ENCODE peak calls at places on chromosomes 11 and 22, in six cellular contexts. E is A549, U is endothelial cell of umbilical vein, G is NB4, Z is K562, C is HepG2. N is an unnamed sample.

GRCh38 chr11:121929581-121929980 is 186.4 kb downstream of the BLID start:
- DNase-seq in Z (no peak), E (no peak), G (no peak), C (peak), U (peak), N (no peak)

GRCh38 chr11:79708319-79708928 is 267.6 kb upstream of the TENM4 start:
- DNase-seq in C (peak), Z (no peak), U (no peak), E (peak), G (peak), N (peak)

GRCh38 chr11:114609429-114609828 is 13.8 kb upstream of the NXPE4 start:
- DNase-seq in E (no peak), Z (no peak), U (no peak), C (no peak), G (no peak), N (no peak)

GRCh38 chr11:1437500-1437899 is 47.8 kb downstream of the BRSK2 start:
- DNase-seq in E (peak), Z (peak), C (peak), U (no peak), G (no peak), N (no peak)

GRCh38 chr11:130710442-130711101 is 205.7 kb downstream of the SNX19 start:
- DNase-seq in G (no peak), C (no peak), Z (no peak), E (no peak), U (no peak), N (no peak)

GRCh38 chr11:1293619-1294015 is 15.8 kb downstream of the TOLLIP start:
- DNase-seq in G (no peak), E (peak), U (no peak), Z (no peak), C (no peak), N (no peak)

GRCh38 chr11:86740628-86741488 is 59.5 kb upstream of the PRSS23 start:
- DNase-seq in U (peak), E (peak), C (peak), G (peak), Z (peak), N (no peak)

GRCh38 chr11:84714316-84714780 is 912.8 kb downstream of the DLG2 start:
- DNase-seq in Z (peak), G (peak), E (peak), U (no peak), C (peak), N (no peak)

GRCh38 chr22:46537221-46537945 is at the start of gene CELSR1:
- DNase-seq in G (peak), C (no peak), E (peak), U (no peak), Z (peak), N (no peak)

GRCh38 chr11:86176165-86176884 is 68.2 kb upstream of the EED start:
- DNase-seq in E (no peak), U (peak), C (peak), Z (peak), G (no peak), N (no peak)

GRCh38 chr11:130022799-130023198 is 20.2 kb upstream of the PRDM10 start:
- DNase-seq in E (no peak), G (no peak), Z (no peak), C (no peak), U (no peak), N (no peak)

GRCh38 chr22:33785283-33785991 is 134.8 kb downstream of the LARGE1 start:
- DNase-seq in Z (no peak), G (peak), U (no peak), E (no peak), C (peak), N (peak)

GRCh38 chr11:68843052-68843561 is 1.4 kb upstream of the CPT1A start:
- DNase-seq in C (no peak), U (peak), G (peak), Z (no peak), E (no peak), N (no peak)

GRCh38 chr11:44931466-44931865 is 19.2 kb downstream of the TP53I11 start:
- DNase-seq in U (no peak), Z (no peak), E (no peak), C (no peak), G (no peak), N (no peak)

GRCh38 chr11:104623518-104623917 is 274.7 kb downstream of the CASP12 start:
- DNase-seq in Z (no peak), U (peak), G (no peak), C (no peak), E (no peak), N (no peak)

GRCh38 chr11:8093931-8094575 is 13.0 kb downstream of the TUB start:
- DNase-seq in G (no peak), U (no peak), Z (no peak), E (no peak), C (no peak), N (no peak)

GRCh38 chr22:31286360-31287255 is 5.7 kb downstream of the PIK3IP1 start:
- DNase-seq in G (no peak), C (no peak), E (no peak), Z (no peak), U (no peak), N (no peak)
- TF ChIP-seq MYC in G (no peak), C (no peak), E (no peak), Z (no peak), U (no peak), N (no peak)

DNA sequence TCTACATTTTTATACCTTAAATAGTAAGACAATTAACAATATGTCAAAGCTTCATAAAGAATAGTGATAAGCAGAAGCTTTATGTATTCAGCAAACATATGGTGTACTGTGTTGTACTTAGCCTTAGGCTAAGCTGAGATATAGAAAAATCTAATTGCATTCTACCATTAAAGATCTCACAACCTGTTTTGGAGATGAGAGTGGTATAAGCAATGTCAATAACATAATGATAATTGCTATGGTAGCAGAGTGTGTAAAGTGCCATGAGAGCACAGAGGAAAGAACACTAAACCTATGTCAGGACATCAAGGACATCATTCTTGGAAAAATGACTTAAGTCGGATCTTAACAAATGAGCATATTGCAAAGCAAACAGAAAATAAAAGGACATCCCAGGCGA is 28.6 kb upstream of the ANGPTL5 start:
- DNase-seq in Z (no peak), E (no peak), C (no peak), U (no peak), G (no peak), N (no peak)
- TF ChIP-seq MYC in Z (no peak), E (no peak), C (no peak), U (no peak), G (no peak), N (no peak)

GRCh38 chr22:39241632-39242388 is 3.0 kb downstream of the PDGFB start:
- DNase-seq in E (no peak), G (no peak), C (no peak), U (no peak), Z (no peak), N (no peak)
- TF ChIP-seq MYC in E (no peak), G (no peak), C (no peak), U (no peak), Z (no peak), N (no peak)

DNA sequence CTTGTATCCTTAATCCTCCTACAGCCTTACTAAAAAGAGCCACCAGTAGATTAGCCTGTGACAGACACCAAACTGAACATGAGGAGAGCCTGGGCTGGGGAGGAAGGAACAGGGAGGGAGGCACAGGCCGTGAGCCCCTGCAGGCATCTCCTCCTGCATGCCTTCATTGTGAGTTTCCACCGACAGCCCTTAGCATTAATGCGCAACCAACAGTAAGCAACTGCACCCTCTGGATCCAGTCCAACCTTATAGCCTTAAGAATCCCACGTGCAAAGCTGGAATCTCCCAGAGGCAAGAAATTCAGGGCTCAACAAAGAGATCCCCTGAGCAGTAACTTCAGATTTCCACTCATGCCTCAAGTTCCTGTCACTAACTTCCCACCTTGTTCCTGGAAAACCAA is 84.6 kb downstream of the ETS1 start:
- DNase-seq in C (no peak), G (no peak), U (peak), E (peak), Z (no peak), N (no peak)
- TF ChIP-seq MYC in C (no peak), G (no peak), U (no peak), E (no peak), Z (no peak), N (no peak)

GRCh38 chr11:111357150-111358037 is 21.7 kb downstream of the POU2AF1 start:
- DNase-seq in Z (no peak), C (peak), E (no peak), U (no peak), G (no peak), N (no peak)
- TF ChIP-seq MYC in Z (no peak), C (no peak), E (no peak), U (no peak), G (no peak), N (no peak)

DNA sequence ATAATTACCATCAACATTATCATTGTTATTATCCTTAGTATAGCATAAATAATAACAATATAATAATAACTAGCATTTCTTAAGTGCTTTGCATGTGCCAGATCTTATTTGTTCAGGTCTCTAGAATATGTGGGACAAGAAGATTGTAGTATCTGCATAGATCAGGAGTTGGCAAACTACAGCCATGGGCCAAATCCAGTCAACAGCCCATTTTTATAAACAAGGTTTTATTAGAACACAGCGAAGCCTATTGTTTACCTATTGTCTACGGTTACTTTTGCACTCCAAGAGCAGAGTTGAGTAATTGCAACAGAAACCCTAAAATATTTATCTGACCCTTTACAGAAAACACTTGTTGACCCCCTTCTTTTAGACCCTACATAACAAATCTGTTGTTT is 81.4 kb downstream of the SLC1A2 start:
- DNase-seq in E (no peak), G (no peak), C (no peak), U (no peak), Z (no peak), N (no peak)
- TF ChIP-seq MYC in E (no peak), G (no peak), C (no peak), U (no peak), Z (no peak), N (no peak)

GRCh38 chr11:32829157-32829679 is 509 bp upstream of the PRRG4 start:
- DNase-seq in E (no peak), U (peak), C (no peak), Z (no peak), G (no peak), N (no peak)
- TF ChIP-seq MYC in E (no peak), U (no peak), C (no peak), Z (no peak), G (no peak), N (no peak)

GRCh38 chr11:17767301-17767885 is 32.8 kb downstream of the KCNC1 start:
- DNase-seq in C (no peak), E (no peak), G (peak), Z (no peak), U (no peak), N (no peak)
- TF ChIP-seq MYC in C (no peak), E (no peak), G (no peak), Z (no peak), U (no peak), N (no peak)

GRCh38 chr22:24177456-24177855 is 3.8 kb upstream of the SUSD2 start:
- DNase-seq in C (no peak), G (no peak), U (no peak), Z (no peak), E (no peak), N (no peak)

GRCh38 chr22:24177045-24177444 is 4.2 kb upstream of the SUSD2 start:
- DNase-seq in U (no peak), E (no peak), C (no peak), Z (no peak), G (no peak), N (no peak)

GRCh38 chr22:24176040-24176439 is 5.2 kb upstream of the SUSD2 start:
- DNase-seq in G (no peak), E (no peak), Z (no peak), C (no peak), U (no peak), N (no peak)

GRCh38 chr22:24176630-24177029 is 4.7 kb upstream of the SUSD2 start:
- DNase-seq in E (no peak), Z (no peak), U (no peak), G (no peak), C (no peak), N (no peak)

GRCh38 chr22:24175160-24175808 is 6.0 kb upstream of the SUSD2 start:
- DNase-seq in U (peak), Z (peak), C (peak), E (peak), G (peak), N (no peak)
- TF ChIP-seq MYC in U (no peak), Z (no peak), C (no peak), E (no peak), G (no peak), N (no peak)

DNA sequence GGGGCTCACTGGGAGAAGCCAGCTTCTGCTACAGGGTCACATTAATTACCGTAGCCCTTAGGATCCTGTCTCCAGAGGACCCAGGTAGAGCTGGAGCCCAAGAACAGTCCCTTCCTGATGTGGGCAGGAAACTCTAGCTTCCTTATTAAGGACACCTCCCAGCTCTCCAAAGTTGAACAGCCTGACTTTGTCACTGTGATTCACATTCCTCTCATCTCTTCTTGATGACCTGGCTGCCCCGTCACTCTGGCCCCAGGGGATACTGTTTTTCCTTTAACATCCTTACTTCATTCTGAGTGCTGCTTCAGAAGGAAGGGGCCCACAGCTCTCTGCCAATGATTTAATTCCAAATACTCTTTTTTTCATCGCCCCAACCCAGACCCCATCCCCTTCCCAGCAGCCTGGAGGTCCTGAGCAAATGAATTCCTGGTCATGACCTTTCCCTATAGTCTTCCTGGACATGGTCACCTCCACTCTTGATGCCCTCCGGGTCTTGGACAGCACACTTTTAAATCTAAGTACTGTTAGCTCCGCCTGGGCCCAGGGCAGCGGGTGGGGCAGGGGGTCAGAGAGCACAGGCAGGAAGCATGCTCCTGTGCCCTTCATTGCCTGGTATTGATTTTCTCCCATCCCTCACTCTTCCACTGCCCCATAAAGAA is 22.4 kb upstream of the SPON1 start:
- DNase-seq in E (peak), G (no peak), C (no peak), Z (no peak), U (no peak), N (no peak)
- TF ChIP-seq MYC in E (no peak), G (no peak), C (no peak), Z (no peak), U (no peak), N (no peak)